ENCODE peak calls at places on chromosome 2, in eight cellular contexts. A is astrocyte of the cerebellum, C is uterus, B is tibial artery, J is cardiac fibroblast, Z is AG04450, M is K562, V is PC-9. P is an unnamed sample.

GRCh38 chr2:230901006-230901405 is 24.0 kb downstream of the GPR55 start:
- DNase-seq in A (no peak), C (peak), B (no peak), J (no peak), Z (no peak), M (no peak), V (no peak), P (no peak)

GRCh38 chr2:106160786-106161261 is 33.3 kb downstream of the UXS1 start:
- DNase-seq in A (no peak), C (no peak), B (no peak), J (no peak), Z (no peak), M (no peak), V (no peak), P (no peak)

GRCh38 chr2:225196579-225196978 is 154.3 kb upstream of the DOCK10 start:
- DNase-seq in A (no peak), C (no peak), B (no peak), J (no peak), Z (no peak), M (no peak), V (no peak), P (no peak)

GRCh38 chr2:102185347-102185746 is 1.5 kb upstream of the IL1RL2 start:
- DNase-seq in A (no peak), C (no peak), B (no peak), J (peak), Z (no peak), M (peak), V (no peak), P (no peak)

GRCh38 chr2:134897932-134898331 is 20.7 kb upstream of the CCNT2 start:
- DNase-seq in A (no peak), C (no peak), B (no peak), J (peak), Z (no peak), M (no peak), V (no peak), P (no peak)

GRCh38 chr2:241312082-241312481 is 3.4 kb downstream of the HDLBP start:
- DNase-seq in A (no peak), C (no peak), B (no peak), J (no peak), Z (no peak), M (no peak), V (no peak), P (no peak)

GRCh38 chr2:176923205-176923604 is 289.4 kb upstream of the HNRNPA3 start:
- DNase-seq in A (no peak), C (no peak), B (no peak), J (no peak), Z (no peak), M (no peak), V (no peak), P (no peak)

GRCh38 chr2:5748941-5749731 is 57.0 kb downstream of the SOX11 start:
- DNase-seq in A (no peak), C (no peak), B (no peak), J (no peak), Z (no peak), M (no peak), V (no peak), P (no peak)

GRCh38 chr2:75310915-75311314 is 111.6 kb upstream of the TACR1 start:
- DNase-seq in A (no peak), C (no peak), B (no peak), J (no peak), Z (no peak), M (peak), V (peak), P (no peak)

GRCh38 chr2:111617804-111618576 is 266.0 kb downstream of the ANAPC1 start:
- DNase-seq in A (no peak), C (peak), B (peak), J (peak), Z (no peak), M (no peak), V (peak), P (no peak)

GRCh38 chr2:68726100-68726499 is 8.5 kb upstream of the ARHGAP25 start:
- DNase-seq in A (no peak), C (no peak), B (no peak), J (no peak), Z (no peak), M (no peak), V (no peak), P (no peak)

GRCh38 chr2:71465356-71465755 is 12.0 kb downstream of the DYSF start:
- DNase-seq in A (no peak), C (no peak), B (no peak), J (no peak), Z (no peak), M (no peak), V (no peak), P (no peak)

GRCh38 chr2:53802617-53803115 is 15.8 kb downstream of the ERLEC1 start:
- DNase-seq in A (no peak), C (no peak), B (no peak), J (peak), Z (no peak), M (no peak), V (no peak), P (no peak)

GRCh38 chr2:224847961-224848850 is 132.0 kb upstream of the CCDC195 start:
- DNase-seq in A (peak), C (no peak), B (peak), J (peak), Z (no peak), M (no peak), V (peak), P (peak)

GRCh38 chr2:230443540-230443939 is 27.5 kb downstream of the SP100 start:
- DNase-seq in A (no peak), C (no peak), B (no peak), J (peak), Z (no peak), M (no peak), V (no peak), P (no peak)

GRCh38 chr2:237540823-237541222 is 25.6 kb upstream of the PRLH start:
- DNase-seq in A (peak), C (peak), B (peak), J (peak), Z (peak), M (peak), V (no peak), P (peak)

GRCh38 chr2:238995634-238996033 is 147.7 kb downstream of the TWIST2 start:
- DNase-seq in A (no peak), C (no peak), B (no peak), J (no peak), Z (no peak), M (no peak), V (no peak), P (no peak)

GRCh38 chr2:42048318-42049251 is 764 bp downstream of the PKDCC start:
- DNase-seq in A (no peak), C (peak), B (peak), J (peak), Z (no peak), M (no peak), V (peak), P (no peak)

GRCh38 chr2:102432386-102432785 is 9.4 kb downstream of the IL18RAP start:
- DNase-seq in A (no peak), C (no peak), B (no peak), J (no peak), Z (no peak), M (no peak), V (no peak), P (no peak)

GRCh38 chr2:12731701-12732280 is 15.1 kb downstream of the TRIB2 start:
- DNase-seq in A (no peak), C (no peak), B (no peak), J (no peak), Z (no peak), M (no peak), V (no peak), P (no peak)

GRCh38 chr2:107322406-107322805 is 436.4 kb upstream of the ST6GAL2 start:
- DNase-seq in A (no peak), C (no peak), B (no peak), J (no peak), Z (no peak), M (no peak), V (no peak), P (no peak)

GRCh38 chr2:30625600-30626208 is 178.7 kb downstream of the LCLAT1 start:
- DNase-seq in A (no peak), C (no peak), B (no peak), J (no peak), Z (no peak), M (no peak), V (no peak), P (no peak)

GRCh38 chr2:98804736-98805135 is 73.8 kb upstream of the MGAT4A start:
- DNase-seq in A (no peak), C (no peak), B (no peak), J (no peak), Z (no peak), M (no peak), V (no peak), P (no peak)

GRCh38 chr2:204434660-204435462 is 110.4 kb upstream of the PARD3B start:
- DNase-seq in A (no peak), C (no peak), B (no peak), J (no peak), Z (no peak), M (peak), V (no peak), P (no peak)

GRCh38 chr2:181977661-181978350 is 7.8 kb upstream of the PPP1R1C start:
- DNase-seq in A (no peak), C (no peak), B (no peak), J (no peak), Z (no peak), M (no peak), V (peak), P (no peak)

GRCh38 chr2:139259422-139260051 is 479.3 kb upstream of the NXPH2 start:
- DNase-seq in A (no peak), C (no peak), B (no peak), J (no peak), Z (no peak), M (no peak), V (no peak), P (no peak)

GRCh38 chr2:237435844-237436590 is 22.1 kb upstream of the COL6A3 start:
- DNase-seq in A (peak), C (peak), B (peak), J (peak), Z (no peak), M (no peak), V (no peak), P (no peak)

GRCh38 chr2:11080253-11081115 is 74.8 kb upstream of the SLC66A3 start:
- DNase-seq in A (no peak), C (no peak), B (no peak), J (no peak), Z (no peak), M (no peak), V (no peak), P (no peak)

GRCh38 chr2:96464651-96465050 is 40.5 kb downstream of the NEURL3 start:
- DNase-seq in A (no peak), C (no peak), B (no peak), J (no peak), Z (no peak), M (no peak), V (no peak), P (no peak)

GRCh38 chr2:124120246-124120645 is 95.2 kb downstream of the CNTNAP5 start:
- DNase-seq in A (no peak), C (no peak), B (no peak), J (no peak), Z (no peak), M (no peak), V (no peak), P (no peak)

GRCh38 chr2:138435701-138436100 is 65.9 kb upstream of the SPOPL start:
- DNase-seq in A (no peak), C (no peak), B (no peak), J (no peak), Z (no peak), M (no peak), V (no peak), P (no peak)

GRCh38 chr2:62723253-62723652 is 17.7 kb downstream of the EHBP1 start:
- DNase-seq in A (no peak), C (no peak), B (no peak), J (no peak), Z (no peak), M (no peak), V (no peak), P (no peak)

GRCh38 chr2:62725712-62726055 is 20.2 kb downstream of the EHBP1 start:
- DNase-seq in A (no peak), C (no peak), B (no peak), J (no peak), Z (no peak), M (no peak), V (no peak), P (no peak)

GRCh38 chr2:62724106-62724505 is 18.6 kb downstream of the EHBP1 start:
- DNase-seq in A (no peak), C (no peak), B (no peak), J (peak), Z (no peak), M (no peak), V (no peak), P (no peak)

GRCh38 chr2:62727259-62727867 is 21.9 kb downstream of the EHBP1 start:
- DNase-seq in A (no peak), C (no peak), B (no peak), J (no peak), Z (no peak), M (no peak), V (no peak), P (no peak)

GRCh38 chr2:62724886-62725711 is 19.6 kb downstream of the EHBP1 start:
- DNase-seq in A (no peak), C (no peak), B (no peak), J (no peak), Z (no peak), M (peak), V (no peak), P (no peak)
- H3K4me3 ChIP-seq in A (no peak), C (no peak), B (no peak), J (no peak), Z (no peak), M (no peak), V (no peak), P (no peak)

GRCh38 chr2:37812941-37813730 is 112.0 kb upstream of the RMDN2 start:
- DNase-seq in A (no peak), C (no peak), B (no peak), J (no peak), Z (no peak), M (no peak), V (no peak), P (no peak)

GRCh38 chr2:37809931-37810570 is 115.0 kb upstream of the RMDN2 start:
- DNase-seq in A (no peak), C (no peak), B (no peak), J (no peak), Z (no peak), M (no peak), V (no peak), P (no peak)

GRCh38 chr2:37816036-37816435 is 109.1 kb upstream of the RMDN2 start:
- DNase-seq in A (no peak), C (no peak), B (no peak), J (no peak), Z (no peak), M (no peak), V (no peak), P (no peak)

GRCh38 chr2:37809525-37809924 is 115.6 kb upstream of the RMDN2 start:
- DNase-seq in A (peak), C (peak), B (no peak), J (peak), Z (no peak), M (peak), V (peak), P (no peak)

DNA sequence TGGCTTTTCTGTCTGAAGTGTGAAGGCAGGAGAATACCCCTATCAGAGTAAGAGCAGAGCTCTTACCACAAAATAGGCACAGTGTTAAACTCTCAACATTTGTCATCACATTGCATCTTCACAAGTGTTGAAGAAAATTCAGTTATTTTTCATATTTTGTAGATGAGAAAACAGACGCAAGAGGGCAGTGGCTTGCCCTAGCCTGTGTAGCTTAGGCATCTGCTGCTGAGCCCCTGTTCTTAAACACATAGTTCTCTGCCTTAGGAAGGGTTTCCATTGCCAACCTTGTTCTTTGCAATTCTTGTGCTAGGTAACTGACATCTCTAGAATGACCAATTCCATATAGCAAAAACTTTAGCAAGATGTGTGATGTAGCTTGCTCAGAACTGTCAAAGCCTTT is 112.7 kb upstream of the RMDN2 start:
- DNase-seq in A (no peak), C (no peak), B (no peak), J (peak), Z (no peak), M (peak), V (no peak), P (no peak)
- TF ChIP-seq CTCF in A (no peak), C (no peak), B (no peak), J (peak), Z (no peak), M (no peak), V (no peak), P (no peak)

GRCh38 chr2:217911283-217911965 is 91.4 kb downstream of the TNS1 start:
- DNase-seq in A (no peak), C (peak), B (peak), J (peak), Z (no peak), M (no peak), V (no peak), P (no peak)
- H3K4me3 ChIP-seq in A (no peak), C (no peak), B (peak), J (no peak), Z (no peak), M (no peak), V (no peak), P (no peak)

GRCh38 chr2:118539290-118539689 is 308.2 kb downstream of the EN1 start:
- DNase-seq in A (peak), C (no peak), B (peak), J (peak), Z (no peak), M (peak), V (peak), P (no peak)
- TF ChIP-seq CTCF in A (peak), C (no peak), B (no peak), J (peak), Z (peak), M (peak), V (peak), P (peak)

GRCh38 chr2:113791697-113792590 is 35.5 kb upstream of the SLC35F5 start:
- DNase-seq in A (peak), C (no peak), B (no peak), J (no peak), Z (no peak), M (no peak), V (no peak), P (no peak)

GRCh38 chr2:113796592-113797180 is 40.2 kb upstream of the SLC35F5 start:
- DNase-seq in A (no peak), C (no peak), B (no peak), J (no peak), Z (no peak), M (no peak), V (no peak), P (no peak)

GRCh38 chr2:113795405-113795920 is 39.0 kb upstream of the SLC35F5 start:
- DNase-seq in A (no peak), C (no peak), B (no peak), J (peak), Z (no peak), M (no peak), V (no peak), P (no peak)

GRCh38 chr2:113799375-113799774 is 42.9 kb upstream of the SLC35F5 start:
- DNase-seq in A (no peak), C (no peak), B (no peak), J (peak), Z (no peak), M (no peak), V (no peak), P (no peak)

DNA sequence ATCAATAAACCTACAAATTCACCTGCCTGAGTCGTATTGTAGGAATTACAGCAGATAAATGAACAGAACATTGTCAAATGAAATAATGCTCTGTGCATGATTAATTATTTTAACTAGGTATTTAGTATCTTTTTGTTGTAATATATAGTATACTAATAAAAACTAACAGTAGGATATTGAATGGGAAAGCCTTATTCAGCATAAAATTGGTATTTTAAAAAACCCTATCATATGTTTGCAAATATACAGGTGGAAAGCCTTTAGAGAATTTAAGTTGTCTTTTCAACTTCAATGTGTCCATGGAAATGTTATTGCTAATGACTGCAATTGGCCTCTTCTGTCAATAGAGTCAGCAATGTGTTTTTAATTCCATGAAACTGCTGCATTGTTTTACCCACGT is 40.8 kb upstream of the SLC35F5 start:
- DNase-seq in A (no peak), C (no peak), B (no peak), J (no peak), Z (no peak), M (no peak), V (no peak), P (no peak)
- H3K4me3 ChIP-seq in A (no peak), C (no peak), B (no peak), J (no peak), Z (no peak), M (no peak), V (no peak), P (no peak)